ENCODE peak calls at places on chromosome 9, in five cellular contexts. W, U, C, J and E are unnamed samples.
A peak's percentile ranks its signal among the peaks of the same experiment; 100 is the strongest.

GRCh38 chr9:76567086-76567485 is 108.1 kb downstream of the GCNT1 start:
- DNase-seq in W (no peak), U (no peak), C (no peak), J (no peak), E (no peak)

GRCh38 chr9:107213561-107214028 is 69.5 kb upstream of the RAD23B start:
- DNase-seq in W (no peak), U (peak; percentile 96), C (peak; percentile 11), J (peak; percentile 73), E (no peak)

GRCh38 chr9:75803130-75803529 is 87.3 kb upstream of the PCSK5 start:
- DNase-seq in W (no peak), U (no peak), C (no peak), J (no peak), E (no peak)

GRCh38 chr9:89529243-89530030 is 31.5 kb upstream of the SEMA4D start:
- DNase-seq in W (no peak), U (no peak), C (no peak), J (no peak), E (no peak)

GRCh38 chr9:85425153-85425611 is 316.6 kb downstream of the AGTPBP1 start:
- DNase-seq in W (no peak), U (peak; percentile 69), C (peak; percentile 11), J (peak; percentile 69), E (peak; percentile 87)

GRCh38 chr9:126440938-126441337 is 114.3 kb downstream of the MVB12B start:
- DNase-seq in W (no peak), U (no peak), C (no peak), J (no peak), E (no peak)

GRCh38 chr9:116937361-116937760 is 250.3 kb downstream of the TRIM32 start:
- DNase-seq in W (no peak), U (no peak), C (no peak), J (no peak), E (no peak)

GRCh38 chr9:86434039-86434726 is 80.0 kb upstream of the TUT7 start:
- DNase-seq in W (peak; percentile 9), U (peak; percentile 34), C (no peak), J (peak; percentile 47), E (peak; percentile 76)

GRCh38 chr9:131323629-131324028 is 34.1 kb downstream of the PLPP7 start:
- DNase-seq in W (no peak), U (no peak), C (no peak), J (no peak), E (peak; percentile 4)

GRCh38 chr9:35519697-35520403 is 29.9 kb downstream of the RUSC2 start:
- DNase-seq in W (no peak), U (no peak), C (no peak), J (no peak), E (no peak)

GRCh38 chr9:110444911-110445310 is 107.2 kb upstream of the TXNDC8 start:
- DNase-seq in W (no peak), U (no peak), C (no peak), J (no peak), E (no peak)

GRCh38 chr9:114038724-114039313 is 39.3 kb downstream of the AMBP start:
- DNase-seq in W (no peak), U (no peak), C (no peak), J (no peak), E (no peak)

GRCh38 chr9:119184265-119184936 is 184.8 kb downstream of the BRINP1 start:
- DNase-seq in W (no peak), U (no peak), C (no peak), J (no peak), E (no peak)

GRCh38 chr9:131598121-131598520 is 52.8 kb downstream of the PRRT1B start:
- DNase-seq in W (no peak), U (no peak), C (no peak), J (no peak), E (no peak)

GRCh38 chr9:131038256-131039128 is 29.5 kb downstream of the LAMC3 start:
- DNase-seq in W (no peak), U (no peak), C (no peak), J (no peak), E (no peak)

GRCh38 chr9:116546711-116547581 is 140.2 kb upstream of the TRIM32 start:
- DNase-seq in W (no peak), U (no peak), C (no peak), J (peak; percentile 65), E (no peak)

GRCh38 chr9:121895836-121896544 is 197.1 kb downstream of the TTLL11 start:
- DNase-seq in W (no peak), U (no peak), C (no peak), J (no peak), E (no peak)

GRCh38 chr9:116223926-116224325 is 70.3 kb downstream of the PAPPA start:
- DNase-seq in W (no peak), U (no peak), C (no peak), J (no peak), E (no peak)

GRCh38 chr9:29697011-29697410 is 2123.7 kb upstream of the C9orf72 start:
- DNase-seq in W (no peak), U (no peak), C (no peak), J (no peak), E (no peak)

GRCh38 chr9:119959846-119960545 is 590.8 kb upstream of the BRINP1 start:
- DNase-seq in W (no peak), U (no peak), C (no peak), J (no peak), E (no peak)

GRCh38 chr9:468766-469496 is 254.3 kb downstream of the DOCK8 start:
- DNase-seq in W (no peak), U (no peak), C (no peak), J (no peak), E (peak; percentile 71)

GRCh38 chr9:130587921-130588320 is 8.5 kb downstream of the FUBP3 start:
- DNase-seq in W (no peak), U (no peak), C (no peak), J (no peak), E (no peak)

GRCh38 chr9:80061940-80062339 is 490.2 kb downstream of the TLE4 start:
- DNase-seq in W (no peak), U (no peak), C (no peak), J (no peak), E (no peak)

GRCh38 chr9:99121604-99122003 is 16.7 kb downstream of the TGFBR1 start:
- DNase-seq in W (no peak), U (no peak), C (no peak), J (no peak), E (no peak)

GRCh38 chr9:34559616-34560546 is 29.6 kb downstream of the CNTFR start:
- DNase-seq in W (no peak), U (no peak), C (no peak), J (peak; percentile 50), E (no peak)

GRCh38 chr9:120289990-120290925 is 289.7 kb downstream of the CDK5RAP2 start:
- DNase-seq in W (no peak), U (no peak), C (no peak), J (no peak), E (no peak)

GRCh38 chr9:106075991-106076390 is 381.6 kb downstream of the TMEM38B start:
- DNase-seq in W (no peak), U (no peak), C (no peak), J (no peak), E (no peak)

GRCh38 chr9:5712651-5713360 is 83.9 kb downstream of the RIC1 start:
- DNase-seq in W (no peak), U (no peak), C (no peak), J (no peak), E (no peak)

GRCh38 chr9:99472916-99473245 is 250.8 kb downstream of the SEC61B start:
- DNase-seq in W (no peak), U (no peak), C (no peak), J (no peak), E (no peak)

GRCh38 chr9:96209407-96210031 is 92.5 kb downstream of the HSD17B3 start:
- DNase-seq in W (no peak), U (no peak), C (no peak), J (no peak), E (no peak)

GRCh38 chr9:95087659-95088242 is 229.8 kb downstream of the FANCC start:
- DNase-seq in W (no peak), U (no peak), C (no peak), J (peak; percentile 42), E (peak; percentile 79)

GRCh38 chr9:95088421-95089161 is 228.9 kb downstream of the FANCC start:
- DNase-seq in W (no peak), U (no peak), C (no peak), J (no peak), E (no peak)

GRCh38 chr9:95089916-95090791 is 227.4 kb downstream of the FANCC start:
- DNase-seq in W (no peak), U (no peak), C (no peak), J (no peak), E (no peak)

GRCh38 chr9:95090871-95091573 is 226.5 kb downstream of the FANCC start:
- DNase-seq in W (no peak), U (no peak), C (no peak), J (no peak), E (no peak)

DNA sequence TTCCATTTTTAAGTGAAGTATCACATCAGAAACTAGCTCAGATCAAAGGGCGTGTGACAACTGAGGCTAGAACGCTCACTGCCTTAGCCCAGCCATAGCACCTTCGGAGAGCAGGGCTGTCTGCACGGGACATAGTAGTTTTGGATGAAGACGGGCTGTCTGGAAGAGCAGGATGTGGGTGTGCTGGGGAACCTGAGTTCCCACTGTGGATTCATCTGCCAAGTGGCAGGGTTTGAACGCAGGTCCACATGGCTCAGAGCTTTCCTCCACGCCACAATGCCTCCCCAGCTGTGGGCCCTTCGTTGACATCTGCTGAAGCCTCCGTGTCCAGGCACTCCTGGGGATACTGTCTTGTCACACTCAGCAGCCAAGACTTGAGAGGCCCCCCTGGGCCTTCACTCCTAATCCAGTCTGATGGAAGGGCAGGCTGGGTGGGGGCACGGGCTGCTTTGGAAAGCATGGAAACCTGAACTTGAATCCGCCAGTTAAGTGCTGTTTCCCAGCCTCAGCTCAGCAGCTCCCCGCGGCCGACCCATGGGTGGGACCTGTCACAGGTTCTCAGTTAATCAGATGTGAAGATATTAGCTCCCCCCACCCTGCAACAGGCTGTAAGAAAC is 228.1 kb downstream of the FANCC start:
- DNase-seq in W (no peak), U (no peak), C (no peak), J (no peak), E (no peak)
- H3K27ac ChIP-seq in W (no peak overlapping the region), U (no peak overlapping the region), C (no peak overlapping the region), J (peak overlapping the region; percentile 78), E (no peak overlapping the region)

GRCh38 chr9:94134629-94135028 is 50.4 kb downstream of the PTPDC1 start:
- DNase-seq in W (no peak), U (no peak), C (no peak), J (no peak), E (no peak)

GRCh38 chr9:94140418-94140780 is 56.1 kb downstream of the PTPDC1 start:
- DNase-seq in W (no peak), U (no peak), C (no peak), J (no peak), E (no peak)

GRCh38 chr9:94140791-94141790 is 56.8 kb downstream of the PTPDC1 start:
- DNase-seq in W (no peak), U (no peak), C (no peak), J (no peak), E (no peak)

GRCh38 chr9:94139672-94140417 is 55.6 kb downstream of the PTPDC1 start:
- DNase-seq in W (no peak), U (peak; percentile 72), C (no peak), J (peak; percentile 72), E (no peak)

GRCh38 chr9:94135222-94135621 is 51.0 kb downstream of the PTPDC1 start:
- DNase-seq in W (no peak), U (no peak), C (no peak), J (no peak), E (no peak)
- H3K4me1 ChIP-seq in W (no peaks in the 10 kb centered on the region), U (peaks cover 14% of the 10 kb centered on the region), C (no peaks in the 10 kb centered on the region), J (peaks cover 16% of the 10 kb centered on the region), E (no peaks in the 10 kb centered on the region)

GRCh38 chr9:37801959-37802711 is 1.5 kb downstream of the DCAF10 start:
- DNase-seq in W (no peak), U (no peak), C (no peak), J (no peak), E (peak; percentile 55)
- H3K27ac ChIP-seq in W (peak overlapping the region; percentile 69), U (peak overlapping the region; percentile 91), C (no peak overlapping the region), J (peak overlapping the region; percentile 98), E (peak overlapping the region; percentile 76)

GRCh38 chr9:128053560-128053959 is 13.6 kb downstream of the NAIF1 start:
- DNase-seq in W (no peak), U (no peak), C (no peak), J (no peak), E (no peak)
- H3K4me1 ChIP-seq in W (no peaks in the 10 kb centered on the region), U (peaks cover 66% of the 10 kb centered on the region), C (no peaks in the 10 kb centered on the region), J (peaks cover 24% of the 10 kb centered on the region), E (no peaks in the 10 kb centered on the region)